ENCODE peak calls at places on chromosome 6, in seven cellular contexts. S is OCI-LY7, K is heart left ventricle, H is neural progenitor cell, U is psoas muscle, R is transverse colon, V is heart right ventricle. O is an unnamed sample.

GRCh38 chr6:101741474-101742171 is 348.1 kb downstream of the GRIK2 start:
- DNase-seq in S (no peak), K (no peak), H (no peak), U (no peak), R (no peak), V (no peak), O (no peak)

GRCh38 chr6:10585232-10585887 is 64.2 kb downstream of the GCNT2 start:
- DNase-seq in S (no peak), K (no peak), H (peak), U (no peak), R (no peak), V (no peak), O (peak)

GRCh38 chr6:68252632-68253031 is 382.4 kb upstream of the ADGRB3 start:
- DNase-seq in S (no peak), K (no peak), H (no peak), U (no peak), R (no peak), V (no peak), O (no peak)

GRCh38 chr6:159761135-159761872 is 541 bp upstream of the ACAT2 start:
- DNase-seq in S (peak), K (peak), H (peak), U (peak), R (peak), V (peak), O (peak)

GRCh38 chr6:20589266-20589665 is 55.0 kb downstream of the CDKAL1 start:
- DNase-seq in S (no peak), K (no peak), H (no peak), U (no peak), R (no peak), V (no peak), O (no peak)

GRCh38 chr6:127342296-127342945 is 988 bp downstream of the ECHDC1 start:
- DNase-seq in S (peak), K (no peak), H (peak), U (no peak), R (peak), V (no peak), O (no peak)

GRCh38 chr6:165660881-165661415 is 2.1 kb downstream of the PDE10A start:
- DNase-seq in S (no peak), K (peak), H (peak), U (no peak), R (no peak), V (no peak), O (no peak)

GRCh38 chr6:101626264-101626663 is 232.8 kb downstream of the GRIK2 start:
- DNase-seq in S (no peak), K (no peak), H (peak), U (no peak), R (no peak), V (no peak), O (no peak)

GRCh38 chr6:50264995-50265571 is 215.4 kb upstream of the DEFB112 start:
- DNase-seq in S (no peak), K (no peak), H (peak), U (no peak), R (no peak), V (no peak), O (no peak)

GRCh38 chr6:109879521-109879920 is 98.6 kb upstream of the GPR6 start:
- DNase-seq in S (no peak), K (no peak), H (no peak), U (no peak), R (no peak), V (no peak), O (no peak)

DNA sequence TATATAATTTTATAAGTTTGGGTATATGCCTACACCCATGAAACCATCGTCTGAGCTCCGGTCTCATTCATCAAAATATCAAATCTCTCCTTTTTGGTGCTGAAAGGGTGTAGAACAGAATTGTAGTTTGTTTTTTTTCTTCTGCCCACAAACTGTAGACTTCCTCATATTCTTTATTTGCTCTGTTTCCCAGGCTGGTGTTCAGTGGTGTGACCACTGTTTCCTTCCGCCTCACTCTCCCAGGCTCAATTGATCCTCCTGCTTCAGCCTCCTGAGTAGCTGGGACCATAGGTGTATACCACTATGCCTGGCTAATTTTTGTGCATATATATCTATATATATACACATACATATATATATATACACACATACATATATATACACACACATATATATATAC is 139.6 kb upstream of the HCRTR2 start:
- DNase-seq in S (no peak), K (no peak), H (no peak), U (no peak), R (no peak), V (no peak), O (no peak)
- H3K27ac ChIP-seq in S (no peak), K (no peak), H (no peak), U (no peak), R (no peak), V (no peak), O (no peak)

GRCh38 chr6:26272171-26272631 is 92.8 kb upstream of the BTN3A2 start:
- DNase-seq in S (peak), K (peak), H (peak), U (peak), R (peak), V (peak), O (peak)

GRCh38 chr6:26271640-26272090 is 93.3 kb upstream of the BTN3A2 start:
- DNase-seq in S (no peak), K (no peak), H (no peak), U (no peak), R (peak), V (no peak), O (no peak)

GRCh38 chr6:26275663-26276062 is 89.3 kb upstream of the BTN3A2 start:
- DNase-seq in S (no peak), K (no peak), H (no peak), U (no peak), R (no peak), V (no peak), O (no peak)

GRCh38 chr6:26270903-26271639 is 93.9 kb upstream of the BTN3A2 start:
- DNase-seq in S (peak), K (peak), H (peak), U (no peak), R (peak), V (peak), O (peak)

GRCh38 chr6:26273673-26274595 is 91.1 kb upstream of the BTN3A2 start:
- DNase-seq in S (peak), K (no peak), H (no peak), U (no peak), R (no peak), V (no peak), O (no peak)
- H3K27ac ChIP-seq in S (peak), K (peak), H (peak), U (peak), R (peak), V (peak), O (peak)

GRCh38 chr6:157187182-157188093 is 135.9 kb downstream of the TMEM242 start:
- DNase-seq in S (no peak), K (no peak), H (no peak), U (no peak), R (no peak), V (no peak), O (no peak)
- H3K27ac ChIP-seq in S (no peak), K (no peak), H (no peak), U (peak), R (peak), V (no peak), O (peak)

DNA sequence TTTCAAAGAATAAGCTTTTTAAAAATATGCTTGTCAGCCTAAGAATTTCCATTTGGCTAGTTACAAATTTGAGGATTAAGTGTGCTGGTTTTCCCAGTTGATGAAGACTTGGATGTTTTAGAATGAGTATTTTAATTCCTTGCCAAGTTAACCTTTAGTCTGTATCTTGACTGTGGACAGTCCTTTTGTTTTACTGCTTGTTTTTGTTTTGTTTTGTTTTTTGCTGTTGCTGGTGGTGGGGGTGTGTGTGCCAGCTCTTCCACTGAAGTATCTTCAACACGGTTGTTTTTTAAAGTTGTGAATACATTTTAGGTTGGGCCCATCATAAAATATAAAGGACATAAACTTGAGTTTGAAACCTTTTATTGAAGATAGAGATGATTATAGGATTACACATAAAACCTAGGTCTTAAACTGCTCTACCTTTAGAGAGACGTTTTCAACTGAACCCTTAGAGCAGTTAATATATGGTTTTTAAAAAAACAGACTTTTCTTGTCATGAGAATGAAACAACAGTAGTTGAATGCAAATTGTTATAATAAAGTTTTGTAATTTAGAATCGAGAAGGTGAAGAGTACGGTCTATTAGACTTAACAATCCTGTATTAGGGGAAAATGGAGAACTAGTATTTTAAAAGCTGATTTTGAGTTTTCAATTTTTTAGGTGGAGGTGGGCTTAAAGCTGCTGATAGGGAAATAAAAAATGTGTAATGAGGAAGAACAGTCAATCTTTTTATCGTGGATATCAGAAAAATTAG is 3.9 kb downstream of the QKI start:
- DNase-seq in S (no peak), K (no peak), H (no peak), U (no peak), R (no peak), V (no peak), O (no peak)
- H3K27ac ChIP-seq in S (no peak), K (peak), H (no peak), U (peak), R (peak), V (peak), O (peak)

GRCh38 chr6:132251711-132252110 is 149.6 kb downstream of the MOXD1 start:
- DNase-seq in S (no peak), K (no peak), H (no peak), U (no peak), R (no peak), V (no peak), O (no peak)
- H3K27ac ChIP-seq in S (no peak), K (no peak), H (no peak), U (no peak), R (no peak), V (no peak), O (no peak)

GRCh38 chr6:6925391-6926164 is 182.2 kb upstream of the RREB1 start:
- DNase-seq in S (no peak), K (no peak), H (no peak), U (peak), R (no peak), V (no peak), O (no peak)
- H3K27ac ChIP-seq in S (no peak), K (no peak), H (no peak), U (peak), R (no peak), V (no peak), O (no peak)

GRCh38 chr6:133571681-133572080 is 317.2 kb upstream of the TCF21 start:
- DNase-seq in S (no peak), K (no peak), H (no peak), U (no peak), R (no peak), V (no peak), O (no peak)

GRCh38 chr6:133567656-133568055 is 321.3 kb upstream of the TCF21 start:
- DNase-seq in S (no peak), K (no peak), H (no peak), U (no peak), R (no peak), V (no peak), O (no peak)

DNA sequence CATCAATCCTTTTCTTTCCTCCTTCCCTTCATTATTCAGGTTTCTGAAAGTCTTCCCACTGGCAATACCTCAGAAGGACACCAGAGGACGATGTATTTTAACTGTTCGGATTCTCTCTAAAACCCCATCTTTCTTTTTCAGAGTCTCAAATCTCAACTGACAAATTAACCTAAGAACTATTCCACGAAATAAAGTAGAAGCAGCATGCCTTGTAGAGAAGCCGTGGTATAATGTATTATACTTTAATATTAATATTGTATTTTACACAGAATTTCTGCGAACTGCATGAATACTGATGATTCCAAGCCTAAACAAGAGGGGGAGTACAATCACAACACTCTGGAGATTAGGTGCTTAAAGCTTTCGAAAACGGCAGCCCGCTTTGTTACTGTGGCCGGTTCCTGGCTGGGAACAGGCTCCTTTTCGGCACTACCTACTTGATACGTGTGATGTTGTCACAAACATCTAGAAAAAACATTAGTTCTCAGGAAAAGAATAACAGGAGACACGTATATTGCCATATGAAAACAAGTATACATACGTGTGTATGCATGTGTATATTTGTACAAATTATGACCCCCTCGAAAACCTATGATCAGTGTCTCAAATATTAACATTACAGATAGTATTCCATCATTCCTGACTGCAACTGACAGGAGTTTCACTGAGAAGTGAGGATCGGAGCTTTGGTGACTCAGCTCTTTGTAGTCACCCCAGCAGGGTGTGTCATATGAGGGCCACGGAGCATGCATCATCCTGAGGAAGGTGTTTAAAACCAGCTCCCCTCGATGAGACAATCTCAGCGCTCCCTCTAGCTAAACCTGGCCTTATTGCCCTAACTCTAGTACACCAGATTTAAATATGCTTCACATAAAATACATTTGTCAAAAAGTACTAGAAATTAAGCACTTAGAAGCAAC is 319.7 kb upstream of the TCF21 start:
- DNase-seq in S (peak), K (no peak), H (peak), U (peak), R (peak), V (no peak), O (no peak)
- H3K27ac ChIP-seq in S (no peak), K (no peak), H (no peak), U (peak), R (peak), V (no peak), O (no peak)

GRCh38 chr6:23532227-23532626 is 593.8 kb upstream of the NRSN1 start:
- DNase-seq in S (no peak), K (no peak), H (no peak), U (no peak), R (no peak), V (no peak), O (no peak)

GRCh38 chr6:23529902-23530301 is 596.1 kb upstream of the NRSN1 start:
- DNase-seq in S (no peak), K (no peak), H (no peak), U (no peak), R (no peak), V (no peak), O (no peak)

GRCh38 chr6:23533954-23534725 is 591.9 kb upstream of the NRSN1 start:
- DNase-seq in S (no peak), K (no peak), H (no peak), U (no peak), R (no peak), V (no peak), O (no peak)

GRCh38 chr6:23533311-23533710 is 592.7 kb upstream of the NRSN1 start:
- DNase-seq in S (no peak), K (no peak), H (no peak), U (no peak), R (no peak), V (no peak), O (no peak)

GRCh38 chr6:23531666-23532065 is 594.3 kb upstream of the NRSN1 start:
- DNase-seq in S (no peak), K (no peak), H (no peak), U (no peak), R (no peak), V (no peak), O (no peak)
- H3K27ac ChIP-seq in S (no peak), K (no peak), H (no peak), U (no peak), R (no peak), V (no peak), O (no peak)

GRCh38 chr6:21883929-21884328 is 290.4 kb downstream of the SOX4 start:
- DNase-seq in S (no peak), K (no peak), H (no peak), U (no peak), R (no peak), V (no peak), O (no peak)
- H3K27ac ChIP-seq in S (no peak), K (no peak), H (no peak), U (no peak), R (no peak), V (no peak), O (peak)

DNA sequence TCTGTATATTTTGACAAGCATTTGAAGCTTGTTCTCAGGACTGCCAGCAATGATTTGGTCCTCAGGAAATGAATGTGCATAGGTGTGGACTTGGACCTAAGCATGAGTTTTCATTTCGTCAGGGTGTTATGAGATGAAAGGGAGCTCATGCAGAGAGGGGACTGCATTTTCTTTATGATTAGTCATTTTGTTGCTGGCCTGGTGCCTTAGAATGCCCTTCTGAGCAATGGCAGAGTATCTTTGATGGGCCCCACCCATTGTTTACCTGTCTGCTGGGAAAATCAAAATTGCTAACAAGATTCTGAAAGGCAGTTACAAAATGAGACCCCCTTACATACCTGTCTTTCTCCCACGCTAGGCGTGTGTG is 51.5 kb upstream of the MTHFD1L start:
- DNase-seq in S (no peak), K (no peak), H (no peak), U (no peak), R (no peak), V (no peak), O (no peak)
- H3K27ac ChIP-seq in S (no peak), K (peak), H (no peak), U (no peak), R (no peak), V (peak), O (no peak)

O was measured in coronary artery.